ENCODE peak calls at places on chromosome 14, in ten cellular contexts. V is activated T-cell treated with anti-CD3 and anti-CD28 coated beads, Interleukin-2, amount 50 U/mL, for 48 hours; H is osteoblast; J is T-helper 17 cell; G is stimulated activated CD8-positive, alpha-beta memory T cell treated with anti-CD3 and anti-CD28 coated beads, Interleukin-7, amount 100 ng/mL, for 1 hour; O is tibial artery; W is retina; N is mammary epithelial cell; F is T-helper 9 cell; I is AG09309. X is an unnamed sample.
A peak's percentile ranks its signal among the peaks of the same experiment; 100 is the strongest.

GRCh38 chr14:59275668-59276067 is 87.2 kb downstream of the DAAM1 start:
- DNase-seq in I (no peak), N (peak; percentile 92), G (no peak), V (no peak), H (peak; percentile 51), F (no peak), W (no peak), O (no peak), J (no peak), X (peak; percentile 90)

GRCh38 chr14:38210168-38210567 is 2.5 kb downstream of the SSTR1 start:
- DNase-seq in O (peak; percentile 20), G (no peak), I (peak; percentile 69), W (peak; percentile 58), H (no peak), J (no peak), F (no peak), V (no peak), N (no peak), X (peak; percentile 35)

GRCh38 chr14:94481468-94482131 is 5.6 kb upstream of the SERPINA9 start:
- DNase-seq in V (no peak), G (no peak), J (no peak), I (no peak), O (no peak), N (peak; percentile 76), H (no peak), F (no peak), W (no peak), X (peak; percentile 52)

GRCh38 chr14:39107624-39108023 is 4.6 kb upstream of the SEC23A start:
- DNase-seq in W (no peak), O (no peak), H (peak; percentile 78), I (no peak), F (no peak), N (peak; percentile 24), V (no peak), G (no peak), J (no peak), X (peak; percentile 51)

GRCh38 chr14:87049886-87050820 is 942.8 kb downstream of the GALC start:
- DNase-seq in N (peak; percentile 75), W (no peak), G (no peak), H (no peak), F (no peak), O (no peak), J (no peak), V (peak; percentile 18), I (peak; percentile 8), X (peak; percentile 89)

GRCh38 chr14:52380294-52380693 is 66.2 kb downstream of the PTGER2 start:
- DNase-seq in I (no peak), N (peak; percentile 82), J (no peak), F (no peak), G (no peak), W (no peak), V (no peak), O (no peak), H (peak; percentile 55), X (peak; percentile 58)

GRCh38 chr14:102105369-102105768 is 18.5 kb upstream of the HSP90AA1 start:
- DNase-seq in N (no peak), V (no peak), J (no peak), O (no peak), F (no peak), I (no peak), W (no peak), H (no peak), G (no peak), X (no peak)

GRCh38 chr14:60760648-60761364 is 26.2 kb downstream of the MNAT1 start:
- DNase-seq in W (no peak), H (no peak), J (no peak), V (no peak), O (no peak), F (no peak), G (no peak), I (no peak), N (peak; percentile 87), X (peak; percentile 79)

GRCh38 chr14:22052795-22053194 is 379.2 kb upstream of the OR4E1 start:
- DNase-seq in J (no peak), F (no peak), W (no peak), I (no peak), H (peak; percentile 66), V (peak; percentile 24), O (no peak), N (no peak), G (no peak), X (peak; percentile 43)

GRCh38 chr14:59246566-59246965 is 58.1 kb downstream of the DAAM1 start:
- DNase-seq in V (no peak), I (no peak), J (no peak), F (no peak), H (no peak), O (no peak), G (no peak), W (no peak), N (peak; percentile 79), X (peak; percentile 70)

X was measured in epithelial cell of esophagus.